ENCODE peak calls at places on chromosomes 6 and 20, in seven cellular contexts. L, I, W, P, V, K and T are unnamed samples.

GRCh38 chr6:34189806-34190503 is 44.1 kb upstream of the GRM4 start:
- DNase-seq in L (no peak), I (peak; percentile 23), W (no peak), P (no peak), V (no peak), K (peak; percentile 41), T (peak; percentile 70)

GRCh38 chr6:79453558-79454042 is 83.6 kb downstream of the LCA5 start:
- DNase-seq in L (no peak), I (peak; percentile 49), W (no peak), P (no peak), V (peak; percentile 19), K (no peak), T (no peak)

GRCh38 chr6:36650848-36651247 is 27.7 kb upstream of the CDKN1A start:
- DNase-seq in L (no peak), I (no peak), W (no peak), P (no peak), V (no peak), K (peak; percentile 59), T (no peak)

GRCh38 chr20:50655325-50655880 is 35.9 kb downstream of the RIPOR3 start:
- DNase-seq in L (no peak), I (no peak), W (no peak), P (peak; percentile 90), V (no peak), K (no peak), T (no peak)

GRCh38 chr20:60228255-60228654 is 270.0 kb downstream of the CDH26 start:
- DNase-seq in L (no peak), I (peak; percentile 85), W (no peak), P (no peak), V (no peak), K (no peak), T (no peak)

GRCh38 chr20:48406462-48407235 is 421.1 kb downstream of the PREX1 start:
- DNase-seq in L (no peak), I (no peak), W (no peak), P (no peak), V (no peak), K (no peak), T (peak; percentile 69)

GRCh38 chr6:36115412-36115811 is 14.9 kb upstream of the MAPK13 start:
- DNase-seq in L (no peak), I (no peak), W (no peak), P (no peak), V (no peak), K (no peak), T (no peak)

GRCh38 chr6:17865243-17865642 is 122.2 kb downstream of the KIF13A start:
- DNase-seq in L (no peak), I (no peak), W (no peak), P (no peak), V (no peak), K (no peak), T (no peak)

GRCh38 chr6:90028080-90028778 is 134.0 kb downstream of the GJA10 start:
- DNase-seq in L (no peak), I (peak; percentile 27), W (no peak), P (no peak), V (no peak), K (no peak), T (peak; percentile 74)

GRCh38 chr20:36197271-36197670 is 39.0 kb upstream of the AAR2 start:
- DNase-seq in L (no peak), I (no peak), W (no peak), P (no peak), V (no peak), K (no peak), T (no peak)

GRCh38 chr6:34587851-34588250 is 31.7 kb upstream of the SPDEF start:
- DNase-seq in L (no peak), I (no peak), W (no peak), P (no peak), V (no peak), K (no peak), T (no peak)

GRCh38 chr20:59016795-59017492 is 2.3 kb upstream of the TUBB1 start:
- DNase-seq in L (no peak), I (no peak), W (no peak), P (no peak), V (no peak), K (peak; percentile 52), T (peak; percentile 49)

GRCh38 chr6:13813621-13814175 is 659 bp downstream of the MCUR1 start:
- DNase-seq in L (peak; percentile 63), I (peak; percentile 74), W (no peak), P (peak; percentile 23), V (peak; percentile 58), K (peak; percentile 84), T (no peak)

GRCh38 chr6:30544666-30545272 is 11.5 kb downstream of the GNL1 start:
- DNase-seq in L (no peak), I (peak; percentile 33), W (peak; percentile 45), P (no peak), V (peak; percentile 50), K (peak; percentile 55), T (peak; percentile 25)

GRCh38 chr20:64065973-64066341 is 3.0 kb downstream of the TCEA2 start:
- DNase-seq in L (no peak), I (no peak), W (peak; percentile 57), P (no peak), V (peak; percentile 61), K (no peak), T (peak; percentile 89)

GRCh38 chr6:152089992-152090391 is 282.5 kb downstream of the ESR1 start:
- DNase-seq in L (no peak), I (no peak), W (no peak), P (no peak), V (peak; percentile 2), K (no peak), T (no peak)

GRCh38 chr6:14046476-14047068 is 71.0 kb upstream of the CD83 start:
- DNase-seq in L (peak; percentile 26), I (peak; percentile 54), W (no peak), P (no peak), V (peak; percentile 54), K (peak; percentile 30), T (peak; percentile 61)

GRCh38 chr6:25913741-25914140 is 16.8 kb downstream of the SLC17A2 start:
- DNase-seq in L (no peak), I (no peak), W (no peak), P (no peak), V (no peak), K (peak; percentile 83), T (no peak)

GRCh38 chr6:40352527-40353170 is 234.5 kb downstream of the LRFN2 start:
- DNase-seq in L (no peak), I (peak; percentile 3), W (no peak), P (no peak), V (no peak), K (no peak), T (no peak)

GRCh38 chr6:67433124-67433523 is 1202.0 kb upstream of the ADGRB3 start:
- DNase-seq in L (no peak), I (no peak), W (no peak), P (no peak), V (no peak), K (no peak), T (no peak)

GRCh38 chr6:157535354-157536217 is 154.6 kb downstream of the ZDHHC14 start:
- DNase-seq in L (no peak), I (peak; percentile 15), W (peak; percentile 70), P (peak; percentile 43), V (peak; percentile 7), K (peak; percentile 86), T (peak; percentile 50)

DNA sequence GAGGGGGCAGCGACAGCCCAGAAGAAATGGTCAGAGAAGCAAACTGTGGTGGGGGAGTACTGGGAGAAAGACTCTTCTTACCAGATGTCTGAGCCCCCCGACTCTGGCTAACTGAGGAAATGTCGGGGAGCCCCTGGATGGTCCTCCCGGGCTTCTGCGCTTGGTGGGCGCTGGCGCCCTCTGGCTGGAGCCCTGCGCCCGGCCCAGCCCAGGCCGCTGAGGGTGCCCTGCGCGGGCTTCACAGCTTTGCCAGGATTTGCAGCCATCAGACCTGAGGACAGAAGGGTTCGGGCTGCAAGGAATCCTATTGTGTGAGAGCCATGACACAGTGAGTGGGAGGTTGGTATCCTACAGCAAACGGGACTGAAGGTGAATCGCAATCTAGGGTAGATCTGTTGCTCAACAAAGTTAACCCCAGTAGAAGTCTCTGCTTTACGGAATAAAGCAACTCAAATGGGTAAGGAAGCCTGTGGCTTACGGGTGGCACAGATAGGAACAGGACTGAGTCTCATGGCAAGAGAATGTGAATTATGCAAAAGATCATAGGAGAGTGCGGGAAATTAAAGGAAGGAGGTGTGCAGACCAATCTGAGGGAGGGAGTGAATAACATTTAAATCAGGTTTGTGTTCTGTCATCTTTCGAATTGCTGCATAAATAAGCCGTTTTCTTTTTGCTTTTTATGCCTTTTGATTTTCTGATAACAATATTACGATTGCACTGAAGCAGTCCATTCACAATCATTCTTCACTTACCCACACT is 719 bp upstream of the RCAN2 start:
- DNase-seq in L (peak; percentile 36), I (no peak), W (no peak), P (no peak), V (peak; percentile 14), K (peak; percentile 6), T (peak; percentile 8)
- TF ChIP-seq CTCF in L (peak; percentile 51), I (no peak), W (peak; percentile 65), P (peak; percentile 90), V (peak; percentile 44), K (peak; percentile 72), T (peak; percentile 31)

GRCh38 chr6:112330071-112330876 is 16.9 kb upstream of the RFPL4B start:
- DNase-seq in L (no peak), I (no peak), W (no peak), P (no peak), V (peak; percentile 31), K (no peak), T (no peak)
- TF ChIP-seq CTCF in L (no peak), I (no peak), W (peak; percentile 31), P (peak; percentile 32), V (no peak), K (no peak), T (no peak)

DNA sequence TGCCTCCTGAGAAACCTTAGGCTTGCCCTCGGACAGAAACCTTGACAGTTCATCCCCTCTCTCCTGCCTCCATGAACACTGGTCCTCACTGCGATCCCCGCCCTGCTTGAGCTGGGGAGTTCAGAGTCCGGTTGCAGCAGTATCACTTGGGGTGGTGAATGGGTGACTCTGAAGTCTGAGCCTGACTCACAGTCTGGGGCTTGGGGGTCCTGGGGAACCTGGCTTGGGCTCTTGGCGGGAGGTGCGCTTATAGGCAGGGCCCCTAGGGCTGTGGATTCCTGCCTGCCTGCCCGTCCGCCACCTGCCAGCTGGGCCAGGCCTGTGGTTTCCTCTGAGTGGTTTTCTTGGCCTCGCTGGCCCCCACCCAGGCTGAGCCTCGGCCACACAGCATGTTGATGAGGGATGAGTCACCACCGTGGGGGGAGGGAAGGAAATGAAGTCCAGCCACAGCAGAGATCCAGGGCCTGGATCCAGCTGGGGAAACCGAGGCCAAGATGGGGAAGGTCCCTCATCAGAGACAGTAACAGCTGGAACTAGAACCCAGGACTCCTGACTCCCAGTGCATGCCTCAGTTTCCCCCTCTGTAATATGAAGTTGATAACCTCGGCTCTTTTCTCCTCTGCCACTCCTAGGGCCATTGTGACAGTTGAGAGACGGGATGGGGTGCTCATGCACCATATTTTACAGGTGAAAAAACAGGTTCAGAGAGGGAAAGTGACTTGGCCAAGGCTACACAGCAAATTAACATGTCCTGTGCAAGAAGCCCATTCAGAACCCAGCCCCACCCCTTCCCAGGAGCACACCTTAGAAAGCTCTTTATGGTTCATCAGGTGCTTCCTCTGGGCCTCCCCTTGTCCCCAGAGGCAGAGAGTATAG is 9.2 kb downstream of the FOXS1 start:
- DNase-seq in L (no peak), I (peak; percentile 69), W (peak; percentile 90), P (peak; percentile 67), V (peak; percentile 72), K (peak; percentile 59), T (peak; percentile 64)
- TF ChIP-seq CTCF in L (no peak), I (no peak), W (no peak), P (no peak), V (no peak), K (no peak), T (no peak)

DNA sequence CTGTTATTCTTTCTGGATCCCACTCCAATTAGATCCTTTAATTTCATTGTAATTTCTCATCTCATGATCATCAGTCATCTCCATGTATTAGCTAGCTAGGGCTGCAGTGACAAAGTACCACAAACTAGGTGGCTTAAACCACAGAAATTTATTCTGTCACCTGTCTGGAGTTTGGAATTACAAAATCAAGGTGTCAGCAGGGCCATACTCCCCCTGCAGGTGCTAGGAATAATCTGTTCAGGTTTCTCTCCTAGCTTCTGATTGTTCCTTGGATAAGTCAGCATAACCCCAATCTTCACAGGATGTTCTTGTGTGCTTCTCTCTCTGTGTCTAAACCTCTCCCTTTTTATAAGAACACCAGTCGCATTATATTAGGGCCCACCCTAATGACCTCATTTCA is 40.4 kb downstream of the BEND6 start:
- DNase-seq in L (no peak), I (no peak), W (no peak), P (no peak), V (peak; percentile 6), K (peak; percentile 21), T (no peak)
- TF ChIP-seq CTCF in L (no peak), I (no peak), W (no peak), P (no peak), V (no peak), K (peak; percentile 26), T (no peak)